ENCODE peak calls at places on chromosome 4, in four cellular contexts. A is HFF-Myc, V is GM19239, Q is left colon. F is an unnamed sample.

GRCh38 chr4:121514443-121514842 is 133.6 kb upstream of the QRFPR start:
- DNase-seq in V (no peak), A (no peak), Q (no peak), F (no peak)

GRCh38 chr4:6087669-6088068 is 69.4 kb upstream of the C4orf50 start:
- DNase-seq in V (no peak), Q (no peak), A (no peak), F (peak)

GRCh38 chr4:71201817-71202576 is 136.8 kb upstream of the SLC4A4 start:
- DNase-seq in Q (no peak), V (no peak), A (no peak), F (no peak)

GRCh38 chr4:112765317-112765989 is 128.5 kb downstream of the LARP7 start:
- DNase-seq in V (peak), Q (no peak), A (no peak), F (peak)

GRCh38 chr4:21699437-21699836 is 249.1 kb downstream of the KCNIP4 start:
- DNase-seq in Q (no peak), A (no peak), V (no peak), F (no peak)

GRCh38 chr4:188387134-188387791 is 248.0 kb downstream of the TRIML1 start:
- DNase-seq in A (no peak), V (no peak), Q (no peak), F (no peak)

GRCh38 chr4:14169460-14169859 is 541.9 kb upstream of the BOD1L1 start:
- DNase-seq in V (no peak), Q (no peak), A (no peak), F (no peak)

GRCh38 chr4:101954975-101955678 is 164.6 kb downstream of the BANK1 start:
- DNase-seq in Q (no peak), V (no peak), A (no peak), F (no peak)

GRCh38 chr4:79632114-79632513 is 224.1 kb upstream of the GK2 start:
- DNase-seq in Q (no peak), A (no peak), V (no peak), F (no peak)

GRCh38 chr4:60522265-60522664 is 677.9 kb upstream of the ADGRL3 start:
- DNase-seq in V (no peak), A (no peak), Q (no peak), F (no peak)

GRCh38 chr4:138864961-138865720 is 150.4 kb upstream of the NOCT start:
- DNase-seq in Q (no peak), V (no peak), A (no peak), F (no peak)

GRCh38 chr4:2071252-2071911 is 12.3 kb downstream of the NAT8L start:
- DNase-seq in Q (no peak), A (no peak), V (no peak), F (no peak)

GRCh38 chr4:68369474-68369805 is 19.6 kb upstream of the YTHDC1 start:
- DNase-seq in A (no peak), Q (no peak), V (no peak), F (peak)

GRCh38 chr4:141458501-141458900 is 177.9 kb upstream of the IL15 start:
- DNase-seq in V (no peak), A (no peak), Q (no peak), F (no peak)

GRCh38 chr4:183906736-183907651 is 1.9 kb downstream of the STOX2 start:
- DNase-seq in A (no peak), Q (peak), V (no peak), F (no peak)

GRCh38 chr4:86279247-86279960 is 80.4 kb downstream of the MAPK10 start:
- DNase-seq in V (no peak), Q (no peak), A (no peak), F (no peak)

GRCh38 chr4:108350332-108350731 is 181.6 kb upstream of the LEF1 start:
- DNase-seq in Q (no peak), V (no peak), A (no peak), F (no peak)

GRCh38 chr4:147236806-147237205 is 244.1 kb upstream of the EDNRA start:
- DNase-seq in A (no peak), V (no peak), Q (no peak), F (no peak)

GRCh38 chr4:125486354-125486753 is 171.6 kb downstream of the FAT4 start:
- DNase-seq in Q (no peak), V (no peak), A (no peak), F (no peak)

GRCh38 chr4:57993934-57994333 is 883.7 kb upstream of the IGFBP7 start:
- DNase-seq in V (no peak), A (no peak), Q (no peak), F (no peak)